ENCODE peak calls at places on chromosomes 6 and 20, in six cellular contexts. One of them, this sample, is unnamed.

GRCh38 chr20:63645218-63645617 is 8.0 kb downstream of the STMN3 start:
- DNase-seq in endothelial cell: no peak
- DNase-seq in renal cortical epithelial cell: no peak
- DNase-seq in pancreas: no peak
- DNase-seq in COR-L47: no peak
- DNase-seq in activated T-cell treated with anti-CD3 and anti-CD28 coated beads for 1 hour: no peak
- DNase-seq in this sample: no peak

GRCh38 chr20:48035961-48036731 is 250.9 kb upstream of the SULF2 start:
- DNase-seq in activated T-cell treated with anti-CD3 and anti-CD28 coated beads for 1 hour: no peak
- DNase-seq in COR-L47: no peak
- DNase-seq in renal cortical epithelial cell: no peak
- DNase-seq in pancreas: no peak
- DNase-seq in endothelial cell: no peak
- DNase-seq in this sample: no peak

GRCh38 chr6:129748212-129748900 is 38.4 kb upstream of the ARHGAP18 start:
- DNase-seq in activated T-cell treated with anti-CD3 and anti-CD28 coated beads for 1 hour: peak
- DNase-seq in renal cortical epithelial cell: peak
- DNase-seq in endothelial cell: no peak
- DNase-seq in pancreas: no peak
- DNase-seq in COR-L47: peak
- DNase-seq in this sample: no peak

GRCh38 chr20:60062431-60063336 is 104.5 kb downstream of the CDH26 start:
- DNase-seq in pancreas: no peak
- DNase-seq in COR-L47: no peak
- DNase-seq in activated T-cell treated with anti-CD3 and anti-CD28 coated beads for 1 hour: no peak
- DNase-seq in endothelial cell: no peak
- DNase-seq in renal cortical epithelial cell: peak
- DNase-seq in this sample: no peak

GRCh38 chr20:51767867-51768758 is at the start of gene ATP9A:
- DNase-seq in endothelial cell: peak
- DNase-seq in activated T-cell treated with anti-CD3 and anti-CD28 coated beads for 1 hour: no peak
- DNase-seq in renal cortical epithelial cell: no peak
- DNase-seq in pancreas: peak
- DNase-seq in COR-L47: no peak
- DNase-seq in this sample: no peak

GRCh38 chr6:169452869-169453186 is 199.2 kb upstream of the THBS2 start:
- DNase-seq in COR-L47: no peak
- DNase-seq in renal cortical epithelial cell: no peak
- DNase-seq in endothelial cell: no peak
- DNase-seq in pancreas: no peak
- DNase-seq in activated T-cell treated with anti-CD3 and anti-CD28 coated beads for 1 hour: no peak
- DNase-seq in this sample: no peak

GRCh38 chr6:31665501-31666336 is at the start of gene CSNK2B:
- DNase-seq in COR-L47: peak
- DNase-seq in renal cortical epithelial cell: peak
- DNase-seq in endothelial cell: peak
- DNase-seq in activated T-cell treated with anti-CD3 and anti-CD28 coated beads for 1 hour: peak
- DNase-seq in pancreas: peak
- DNase-seq in this sample: peak

GRCh38 chr20:2316847-2317495 is 21.2 kb downstream of the TGM3 start:
- DNase-seq in pancreas: no peak
- DNase-seq in endothelial cell: no peak
- DNase-seq in COR-L47: no peak
- DNase-seq in renal cortical epithelial cell: no peak
- DNase-seq in activated T-cell treated with anti-CD3 and anti-CD28 coated beads for 1 hour: no peak
- DNase-seq in this sample: no peak

GRCh38 chr20:23023621-23024187 is 11.4 kb upstream of the SSTR4 start:
- DNase-seq in pancreas: no peak
- DNase-seq in activated T-cell treated with anti-CD3 and anti-CD28 coated beads for 1 hour: no peak
- DNase-seq in renal cortical epithelial cell: peak
- DNase-seq in COR-L47: no peak
- DNase-seq in endothelial cell: no peak
- DNase-seq in this sample: no peak

This sample was measured in NCI-H2081 treated with DMSO at 0.1 percent for 48 hours.